ENCODE peak calls at places on chromosomes 16 and 17, in ten cellular contexts. One of them, this sample, is unnamed.

GRCh38 chr17:50668025-50668837 is 33.5 kb downstream of the ABCC3 start:
- DNase-seq in left cardiac atrium: no peak
- DNase-seq in left colon: no peak
- DNase-seq in body of pancreas: no peak
- DNase-seq in mesenchymal stem cell: no peak
- DNase-seq in stimulated activated CD4-positive, alpha-beta T cell treated with anti-CD3 and anti-CD28 coated beads, Interleukin-2, amount 100 ng/mL, for 24 hours: no peak
- DNase-seq in AG04450: no peak
- DNase-seq in activated CD4-positive, alpha-beta T cell treated with anti-CD3 and anti-CD28 coated beads, Interleukin-2, amount 50 U/mL, for 48 hours: no peak
- DNase-seq in fibroblast of mammary gland: peak; percentile 49
- DNase-seq in BJ: no peak
- DNase-seq in this sample: no peak

GRCh38 chr16:2149630-2150417 is 1.4 kb downstream of the RAB26 start:
- DNase-seq in left cardiac atrium: peak; percentile 34
- DNase-seq in left colon: peak; percentile 24
- DNase-seq in body of pancreas: no peak
- DNase-seq in mesenchymal stem cell: no peak
- DNase-seq in stimulated activated CD4-positive, alpha-beta T cell treated with anti-CD3 and anti-CD28 coated beads, Interleukin-2, amount 100 ng/mL, for 24 hours: peak; percentile 40
- DNase-seq in AG04450: no peak
- DNase-seq in activated CD4-positive, alpha-beta T cell treated with anti-CD3 and anti-CD28 coated beads, Interleukin-2, amount 50 U/mL, for 48 hours: peak; percentile 50
- DNase-seq in fibroblast of mammary gland: peak; percentile 34
- DNase-seq in BJ: no peak
- DNase-seq in this sample: no peak

GRCh38 chr16:49483651-49484451 is 110.2 kb downstream of the C16orf78 start:
- DNase-seq in left cardiac atrium: no peak
- DNase-seq in left colon: no peak
- DNase-seq in body of pancreas: no peak
- DNase-seq in mesenchymal stem cell: no peak
- DNase-seq in stimulated activated CD4-positive, alpha-beta T cell treated with anti-CD3 and anti-CD28 coated beads, Interleukin-2, amount 100 ng/mL, for 24 hours: no peak
- DNase-seq in AG04450: no peak
- DNase-seq in activated CD4-positive, alpha-beta T cell treated with anti-CD3 and anti-CD28 coated beads, Interleukin-2, amount 50 U/mL, for 48 hours: no peak
- DNase-seq in fibroblast of mammary gland: no peak
- DNase-seq in BJ: no peak
- DNase-seq in this sample: no peak

GRCh38 chr17:63140255-63140654 is 174.2 kb downstream of the TANC2 start:
- DNase-seq in left cardiac atrium: no peak
- DNase-seq in left colon: peak; percentile 47
- DNase-seq in body of pancreas: peak; percentile 33
- DNase-seq in mesenchymal stem cell: peak; percentile 66
- DNase-seq in stimulated activated CD4-positive, alpha-beta T cell treated with anti-CD3 and anti-CD28 coated beads, Interleukin-2, amount 100 ng/mL, for 24 hours: no peak
- DNase-seq in AG04450: no peak
- DNase-seq in activated CD4-positive, alpha-beta T cell treated with anti-CD3 and anti-CD28 coated beads, Interleukin-2, amount 50 U/mL, for 48 hours: no peak
- DNase-seq in fibroblast of mammary gland: peak; percentile 57
- DNase-seq in BJ: no peak
- DNase-seq in this sample: no peak

GRCh38 chr17:4676777-4677176 is 27.2 kb downstream of the PELP1 start:
- DNase-seq in left cardiac atrium: no peak
- DNase-seq in left colon: no peak
- DNase-seq in body of pancreas: no peak
- DNase-seq in mesenchymal stem cell: no peak
- DNase-seq in stimulated activated CD4-positive, alpha-beta T cell treated with anti-CD3 and anti-CD28 coated beads, Interleukin-2, amount 100 ng/mL, for 24 hours: no peak
- DNase-seq in AG04450: no peak
- DNase-seq in activated CD4-positive, alpha-beta T cell treated with anti-CD3 and anti-CD28 coated beads, Interleukin-2, amount 50 U/mL, for 48 hours: no peak
- DNase-seq in fibroblast of mammary gland: no peak
- DNase-seq in BJ: no peak
- DNase-seq in this sample: no peak

GRCh38 chr17:80063815-80064585 is 27.6 kb downstream of the CCDC40 start:
- DNase-seq in left cardiac atrium: peak; percentile 69
- DNase-seq in left colon: peak; percentile 37
- DNase-seq in body of pancreas: peak; percentile 54
- DNase-seq in mesenchymal stem cell: peak; percentile 95
- DNase-seq in stimulated activated CD4-positive, alpha-beta T cell treated with anti-CD3 and anti-CD28 coated beads, Interleukin-2, amount 100 ng/mL, for 24 hours: no peak
- DNase-seq in AG04450: peak; percentile 11
- DNase-seq in activated CD4-positive, alpha-beta T cell treated with anti-CD3 and anti-CD28 coated beads, Interleukin-2, amount 50 U/mL, for 48 hours: no peak
- DNase-seq in fibroblast of mammary gland: peak; percentile 71
- DNase-seq in BJ: no peak
- DNase-seq in this sample: no peak

GRCh38 chr17:50365165-50365564 is 7.8 kb downstream of the MRPL27 start:
- DNase-seq in left cardiac atrium: no peak
- DNase-seq in left colon: no peak
- DNase-seq in body of pancreas: no peak
- DNase-seq in mesenchymal stem cell: no peak
- DNase-seq in stimulated activated CD4-positive, alpha-beta T cell treated with anti-CD3 and anti-CD28 coated beads, Interleukin-2, amount 100 ng/mL, for 24 hours: no peak
- DNase-seq in AG04450: no peak
- DNase-seq in activated CD4-positive, alpha-beta T cell treated with anti-CD3 and anti-CD28 coated beads, Interleukin-2, amount 50 U/mL, for 48 hours: no peak
- DNase-seq in fibroblast of mammary gland: no peak
- DNase-seq in BJ: no peak
- DNase-seq in this sample: no peak

GRCh38 chr16:50196736-50197135 is 43.6 kb downstream of the TENT4B start:
- DNase-seq in left cardiac atrium: no peak
- DNase-seq in left colon: no peak
- DNase-seq in body of pancreas: no peak
- DNase-seq in mesenchymal stem cell: peak; percentile 42
- DNase-seq in stimulated activated CD4-positive, alpha-beta T cell treated with anti-CD3 and anti-CD28 coated beads, Interleukin-2, amount 100 ng/mL, for 24 hours: no peak
- DNase-seq in AG04450: no peak
- DNase-seq in activated CD4-positive, alpha-beta T cell treated with anti-CD3 and anti-CD28 coated beads, Interleukin-2, amount 50 U/mL, for 48 hours: no peak
- DNase-seq in fibroblast of mammary gland: peak; percentile 28
- DNase-seq in BJ: no peak
- DNase-seq in this sample: no peak

GRCh38 chr16:24543949-24544348 is 4.6 kb downstream of the RBBP6 start:
- DNase-seq in left cardiac atrium: no peak
- DNase-seq in left colon: no peak
- DNase-seq in body of pancreas: no peak
- DNase-seq in mesenchymal stem cell: no peak
- DNase-seq in stimulated activated CD4-positive, alpha-beta T cell treated with anti-CD3 and anti-CD28 coated beads, Interleukin-2, amount 100 ng/mL, for 24 hours: no peak
- DNase-seq in AG04450: no peak
- DNase-seq in activated CD4-positive, alpha-beta T cell treated with anti-CD3 and anti-CD28 coated beads, Interleukin-2, amount 50 U/mL, for 48 hours: no peak
- DNase-seq in fibroblast of mammary gland: no peak
- DNase-seq in BJ: no peak
- DNase-seq in this sample: no peak

GRCh38 chr17:51391992-51392654 is 131.8 kb downstream of the UTP18 start:
- DNase-seq in left cardiac atrium: no peak
- DNase-seq in left colon: no peak
- DNase-seq in body of pancreas: no peak
- DNase-seq in mesenchymal stem cell: no peak
- DNase-seq in stimulated activated CD4-positive, alpha-beta T cell treated with anti-CD3 and anti-CD28 coated beads, Interleukin-2, amount 100 ng/mL, for 24 hours: no peak
- DNase-seq in AG04450: no peak
- DNase-seq in activated CD4-positive, alpha-beta T cell treated with anti-CD3 and anti-CD28 coated beads, Interleukin-2, amount 50 U/mL, for 48 hours: no peak
- DNase-seq in fibroblast of mammary gland: no peak
- DNase-seq in BJ: no peak
- DNase-seq in this sample: no peak

GRCh38 chr17:21008992-21009671 is 33.7 kb downstream of the USP22 start:
- DNase-seq in left cardiac atrium: no peak
- DNase-seq in left colon: no peak
- DNase-seq in body of pancreas: no peak
- DNase-seq in mesenchymal stem cell: no peak
- DNase-seq in stimulated activated CD4-positive, alpha-beta T cell treated with anti-CD3 and anti-CD28 coated beads, Interleukin-2, amount 100 ng/mL, for 24 hours: no peak
- DNase-seq in AG04450: no peak
- DNase-seq in activated CD4-positive, alpha-beta T cell treated with anti-CD3 and anti-CD28 coated beads, Interleukin-2, amount 50 U/mL, for 48 hours: no peak
- DNase-seq in fibroblast of mammary gland: no peak
- DNase-seq in BJ: no peak
- DNase-seq in this sample: no peak

GRCh38 chr17:44149750-44150329 is 8.1 kb downstream of the HROB start:
- DNase-seq in left cardiac atrium: no peak
- DNase-seq in left colon: no peak
- DNase-seq in body of pancreas: no peak
- DNase-seq in mesenchymal stem cell: no peak
- DNase-seq in stimulated activated CD4-positive, alpha-beta T cell treated with anti-CD3 and anti-CD28 coated beads, Interleukin-2, amount 100 ng/mL, for 24 hours: no peak
- DNase-seq in AG04450: no peak
- DNase-seq in activated CD4-positive, alpha-beta T cell treated with anti-CD3 and anti-CD28 coated beads, Interleukin-2, amount 50 U/mL, for 48 hours: no peak
- DNase-seq in fibroblast of mammary gland: no peak
- DNase-seq in BJ: no peak
- DNase-seq in this sample: no peak

GRCh38 chr17:73497721-73498120 is 146.5 kb downstream of the SDK2 start:
- DNase-seq in left cardiac atrium: no peak
- DNase-seq in left colon: no peak
- DNase-seq in body of pancreas: no peak
- DNase-seq in mesenchymal stem cell: no peak
- DNase-seq in stimulated activated CD4-positive, alpha-beta T cell treated with anti-CD3 and anti-CD28 coated beads, Interleukin-2, amount 100 ng/mL, for 24 hours: no peak
- DNase-seq in AG04450: no peak
- DNase-seq in activated CD4-positive, alpha-beta T cell treated with anti-CD3 and anti-CD28 coated beads, Interleukin-2, amount 50 U/mL, for 48 hours: no peak
- DNase-seq in fibroblast of mammary gland: no peak
- DNase-seq in BJ: no peak
- DNase-seq in this sample: no peak

GRCh38 chr17:77566151-77566550 is 392.4 kb upstream of the TNRC6C start:
- DNase-seq in left cardiac atrium: no peak
- DNase-seq in left colon: no peak
- DNase-seq in body of pancreas: no peak
- DNase-seq in mesenchymal stem cell: no peak
- DNase-seq in stimulated activated CD4-positive, alpha-beta T cell treated with anti-CD3 and anti-CD28 coated beads, Interleukin-2, amount 100 ng/mL, for 24 hours: no peak
- DNase-seq in AG04450: no peak
- DNase-seq in activated CD4-positive, alpha-beta T cell treated with anti-CD3 and anti-CD28 coated beads, Interleukin-2, amount 50 U/mL, for 48 hours: no peak
- DNase-seq in fibroblast of mammary gland: no peak
- DNase-seq in BJ: no peak
- DNase-seq in this sample: no peak

GRCh38 chr17:33580215-33580614 is 287.1 kb upstream of the ASIC2 start:
- DNase-seq in left cardiac atrium: no peak
- DNase-seq in left colon: no peak
- DNase-seq in body of pancreas: no peak
- DNase-seq in mesenchymal stem cell: no peak
- DNase-seq in stimulated activated CD4-positive, alpha-beta T cell treated with anti-CD3 and anti-CD28 coated beads, Interleukin-2, amount 100 ng/mL, for 24 hours: no peak
- DNase-seq in AG04450: no peak
- DNase-seq in activated CD4-positive, alpha-beta T cell treated with anti-CD3 and anti-CD28 coated beads, Interleukin-2, amount 50 U/mL, for 48 hours: no peak
- DNase-seq in fibroblast of mammary gland: no peak
- DNase-seq in BJ: no peak
- DNase-seq in this sample: no peak

GRCh38 chr16:1762879-1763520 is 8.3 kb downstream of the NME3 start:
- DNase-seq in left cardiac atrium: no peak
- DNase-seq in left colon: no peak
- DNase-seq in body of pancreas: no peak
- DNase-seq in mesenchymal stem cell: no peak
- DNase-seq in stimulated activated CD4-positive, alpha-beta T cell treated with anti-CD3 and anti-CD28 coated beads, Interleukin-2, amount 100 ng/mL, for 24 hours: no peak
- DNase-seq in AG04450: no peak
- DNase-seq in activated CD4-positive, alpha-beta T cell treated with anti-CD3 and anti-CD28 coated beads, Interleukin-2, amount 50 U/mL, for 48 hours: no peak
- DNase-seq in fibroblast of mammary gland: no peak
- DNase-seq in BJ: no peak
- DNase-seq in this sample: no peak

GRCh38 chr16:52460652-52461172 is 86.2 kb downstream of the TOX3 start:
- DNase-seq in left cardiac atrium: no peak
- DNase-seq in left colon: no peak
- DNase-seq in body of pancreas: no peak
- DNase-seq in mesenchymal stem cell: no peak
- DNase-seq in stimulated activated CD4-positive, alpha-beta T cell treated with anti-CD3 and anti-CD28 coated beads, Interleukin-2, amount 100 ng/mL, for 24 hours: no peak
- DNase-seq in AG04450: no peak
- DNase-seq in activated CD4-positive, alpha-beta T cell treated with anti-CD3 and anti-CD28 coated beads, Interleukin-2, amount 50 U/mL, for 48 hours: no peak
- DNase-seq in fibroblast of mammary gland: no peak
- DNase-seq in BJ: no peak
- DNase-seq in this sample: no peak